ENCODE peak calls at places on chromosomes 12 and 14, in nine cellular contexts. S, K, E, M, U, A, N, X and L are unnamed samples.
A peak's percentile ranks its signal among the peaks of the same experiment; 100 is the strongest.

GRCh38 chr14:96104469-96105057 is 65.4 kb downstream of the C14orf132 start:
- DNase-seq in S (no peak), K (no peak), E (peak; percentile 17), M (peak; percentile 94), U (peak; percentile 83), A (peak; percentile 80), N (no peak), X (no peak), L (no peak)

GRCh38 chr14:69034612-69035262 is 55.6 kb upstream of the ACTN1 start:
- DNase-seq in S (no peak), K (no peak), E (no peak), M (peak; percentile 77), U (no peak), A (no peak), N (no peak), X (no peak), L (no peak)

GRCh38 chr12:52391618-52392002 is 6.2 kb upstream of the KRT84 start:
- DNase-seq in S (no peak), K (no peak), E (no peak), M (peak; percentile 16), U (peak; percentile 78), A (peak; percentile 29), N (peak; percentile 87), X (no peak), L (no peak)

GRCh38 chr14:80776657-80777056 is 164.9 kb downstream of the CEP128 start:
- DNase-seq in S (no peak), K (no peak), E (no peak), M (no peak), U (no peak), A (no peak), N (no peak), X (no peak), L (no peak)

GRCh38 chr14:64758025-64758521 is 53.8 kb downstream of the PLEKHG3 start:
- DNase-seq in S (no peak), K (no peak), E (peak; percentile 48), M (peak; percentile 71), U (no peak), A (no peak), N (no peak), X (no peak), L (no peak)

GRCh38 chr14:34032720-34033119 is 81.8 kb upstream of the EGLN3 start:
- DNase-seq in S (no peak), K (no peak), E (no peak), M (no peak), U (no peak), A (no peak), N (no peak), X (no peak), L (no peak)

GRCh38 chr14:103250888-103251287 is 83.1 kb upstream of the EIF5 start:
- DNase-seq in S (no peak), K (no peak), E (peak; percentile 36), M (no peak), U (no peak), A (no peak), N (no peak), X (no peak), L (no peak)

GRCh38 chr14:73452341-73453191 is 5.8 kb downstream of the NUMB start:
- DNase-seq in S (no peak), K (no peak), E (no peak), M (peak; percentile 95), U (peak; percentile 58), A (no peak), N (no peak), X (no peak), L (peak; percentile 58)

GRCh38 chr12:24470050-24470449 is 478.9 kb downstream of the BCAT1 start:
- DNase-seq in S (no peak), K (no peak), E (no peak), M (peak; percentile 54), U (peak; percentile 73), A (no peak), N (no peak), X (no peak), L (no peak)

GRCh38 chr12:27906658-27907473 is 65.7 kb downstream of the PTHLH start:
- DNase-seq in S (no peak), K (no peak), E (no peak), M (peak; percentile 17), U (no peak), A (no peak), N (no peak), X (no peak), L (peak; percentile 97)

GRCh38 chr12:52164624-52165023 is 27.2 kb downstream of the KRT80 start:
- DNase-seq in S (no peak), K (no peak), E (peak; percentile 56), M (no peak), U (no peak), A (no peak), N (no peak), X (no peak), L (no peak)